ENCODE peak calls at places on chromosomes 13 and 19, in eight cellular contexts. F is GM06990; M is lower lobe of right lung; E is fibroblast of the aortic adventitia; Y is activated CD4-positive, alpha-beta T cell treated with anti-CD3 and anti-CD28 coated beads for 1 hour; G is WTC11; Q is central memory CD8-positive, alpha-beta T cell; X is ovary. J is an unnamed sample.

GRCh38 chr13:40269086-40269485 is 397.4 kb downstream of the FOXO1 start:
- DNase-seq in E (peak), X (no peak), Y (no peak), F (no peak), Q (no peak), G (no peak), M (no peak), J (no peak)

GRCh38 chr19:12833747-12834417 is 497 bp downstream of the RTBDN start:
- DNase-seq in F (no peak), Y (no peak), M (no peak), X (no peak), G (peak), Q (no peak), E (no peak), J (peak)

GRCh38 chr13:32426191-32426980 is 1.5 kb downstream of the N4BP2L1 start:
- DNase-seq in Y (no peak), E (peak), M (no peak), G (no peak), X (no peak), Q (peak), F (peak), J (peak)

GRCh38 chr13:35925669-35926068 is 205.5 kb downstream of the DCLK1 start:
- DNase-seq in X (no peak), E (no peak), Q (no peak), F (no peak), Y (no peak), G (no peak), M (no peak), J (no peak)

GRCh38 chr19:47446534-47447469 is 24.9 kb downstream of the SLC8A2 start:
- DNase-seq in G (peak), E (no peak), Y (no peak), Q (no peak), X (peak), F (no peak), M (peak), J (no peak)

GRCh38 chr13:59423708-59424355 is 739.9 kb downstream of the DIAPH3 start:
- DNase-seq in X (no peak), G (no peak), Y (no peak), E (no peak), M (no peak), F (no peak), Q (no peak), J (no peak)

GRCh38 chr19:18500820-18501219 is 21.1 kb downstream of the ELL start:
- DNase-seq in M (peak), G (no peak), X (no peak), Q (no peak), Y (no peak), E (peak), F (no peak), J (no peak)

GRCh38 chr19:53868892-53869804 is 1.5 kb downstream of the MYADM start:
- DNase-seq in X (peak), G (peak), M (peak), E (peak), F (peak), Y (peak), Q (peak), J (peak)

GRCh38 chr13:32022292-32022691 is 9.3 kb upstream of the FRY start:
- DNase-seq in M (no peak), Y (no peak), Q (no peak), X (no peak), F (no peak), E (no peak), G (no peak), J (no peak)

GRCh38 chr13:98312606-98313005 is 135.5 kb upstream of the RNF113B start:
- DNase-seq in Q (no peak), G (no peak), M (no peak), F (no peak), Y (no peak), E (no peak), X (no peak), J (no peak)

GRCh38 chr19:1377965-1378785 is 5.5 kb upstream of the NDUFS7 start:
- DNase-seq in E (no peak), G (no peak), Q (no peak), Y (no peak), F (no peak), X (no peak), M (no peak), J (no peak)

GRCh38 chr19:41883463-41883820 is 458 bp downstream of the ARHGEF1 start:
- DNase-seq in E (no peak), F (no peak), Q (no peak), Y (no peak), X (no peak), G (no peak), M (no peak), J (no peak)

GRCh38 chr13:20401958-20402856 is 123.5 kb downstream of the CRYL1 start:
- DNase-seq in Q (no peak), G (no peak), F (no peak), X (no peak), Y (no peak), M (no peak), E (peak), J (no peak)

GRCh38 chr19:1814391-1814790 is 2.3 kb upstream of the ATP8B3 start:
- DNase-seq in Y (no peak), F (no peak), Q (no peak), M (no peak), G (no peak), E (no peak), X (peak), J (no peak)

GRCh38 chr13:24252136-24252535 is 57.2 kb upstream of the C1QTNF9 start:
- DNase-seq in F (no peak), X (no peak), E (no peak), M (no peak), Q (no peak), G (no peak), Y (no peak), J (no peak)

GRCh38 chr13:107347641-107348369 is 779.9 kb upstream of the ARGLU1 start:
- DNase-seq in M (no peak), F (no peak), G (no peak), Y (no peak), E (no peak), Q (no peak), X (no peak), J (no peak)

GRCh38 chr19:2149980-2150793 is 1.2 kb downstream of the AP3D1 start:
- DNase-seq in Y (no peak), M (peak), X (peak), F (no peak), E (peak), G (no peak), Q (no peak), J (no peak)

GRCh38 chr13:21232196-21232595 is 55.7 kb downstream of the MRPL57 start:
- DNase-seq in M (no peak), X (peak), E (peak), Y (no peak), Q (no peak), G (no peak), F (no peak), J (no peak)

GRCh38 chr19:14385492-14385891 is 4.2 kb downstream of the ADGRE5 start:
- DNase-seq in M (no peak), Q (no peak), F (peak), E (no peak), Y (no peak), G (no peak), X (no peak), J (peak)

GRCh38 chr13:22049384-22049783 is 378.5 kb downstream of the FGF9 start:
- DNase-seq in M (no peak), X (no peak), Y (no peak), F (no peak), E (no peak), Q (no peak), G (no peak), J (no peak)

GRCh38 chr19:48955308-48955958 is 758 bp downstream of the BAX start:
- DNase-seq in E (no peak), F (no peak), Y (no peak), X (no peak), G (no peak), Q (no peak), M (no peak), J (no peak)

GRCh38 chr19:47256688-47257410 is 524 bp downstream of the CCDC9 start:
- DNase-seq in Y (peak), Q (peak), M (peak), E (peak), F (peak), X (peak), G (peak), J (peak)

GRCh38 chr13:48273346-48273745 is 30.2 kb upstream of the RB1 start:
- DNase-seq in E (no peak), M (no peak), G (no peak), Y (no peak), Q (no peak), F (no peak), X (no peak), J (no peak)

GRCh38 chr13:110453767-110454166 is 107.8 kb downstream of the RAB20 start:
- DNase-seq in Y (no peak), Q (no peak), E (no peak), X (no peak), F (no peak), G (no peak), M (no peak), J (no peak)

GRCh38 chr19:5926641-5927438 is 12.8 kb downstream of the CAPS start:
- DNase-seq in G (no peak), Q (no peak), F (no peak), E (peak), X (peak), M (no peak), Y (no peak), J (no peak)

GRCh38 chr19:8224394-8225145 is 15.4 kb downstream of the CERS4 start:
- DNase-seq in G (no peak), E (peak), Y (no peak), Q (no peak), M (no peak), X (no peak), F (no peak), J (no peak)

GRCh38 chr13:33053397-33054066 is 37.3 kb downstream of the KL start:
- DNase-seq in M (no peak), Q (no peak), X (no peak), Y (no peak), E (peak), G (no peak), F (no peak), J (no peak)

GRCh38 chr13:111902726-111903125 is 164.2 kb upstream of the SOX1 start:
- DNase-seq in M (no peak), G (peak), F (no peak), X (no peak), Q (no peak), Y (no peak), E (no peak), J (no peak)

GRCh38 chr19:53365899-53366493 is 491 bp downstream of the ZNF525 start:
- DNase-seq in G (peak), Q (no peak), E (no peak), M (peak), F (no peak), X (peak), Y (no peak), J (no peak)

GRCh38 chr13:43205421-43205820 is 182.0 kb downstream of the DNAJC15 start:
- DNase-seq in Y (no peak), E (peak), Q (no peak), X (no peak), G (no peak), F (no peak), M (no peak), J (no peak)

GRCh38 chr13:69524459-69525155 is 583.0 kb upstream of the ATXN8OS start:
- DNase-seq in E (no peak), Y (no peak), Q (no peak), X (no peak), G (no peak), F (no peak), M (no peak), J (no peak)

GRCh38 chr13:80029170-80029569 is 311.8 kb downstream of the SPRY2 start:
- DNase-seq in Q (no peak), G (no peak), F (no peak), Y (no peak), X (no peak), M (no peak), E (no peak), J (no peak)

GRCh38 chr19:4717966-4718701 is 5.5 kb downstream of the DPP9 start:
- DNase-seq in E (no peak), M (no peak), Y (no peak), X (no peak), G (no peak), Q (no peak), F (no peak), J (no peak)

GRCh38 chr19:17576758-17577532 is 21.5 kb downstream of the COLGALT1 start:
- DNase-seq in Q (no peak), E (peak), M (peak), Y (no peak), X (peak), F (no peak), G (peak), J (no peak)

GRCh38 chr19:12864721-12865715 is 16.2 kb downstream of the DNASE2 start:
- DNase-seq in X (no peak), Q (no peak), F (no peak), M (no peak), G (no peak), Y (no peak), E (no peak), J (no peak)

J was measured in immature natural killer cell.